ENCODE peak calls at places on chromosomes 6 and 20, in seven cellular contexts. A, F, M, V, E, N and H are unnamed samples.

GRCh38 chr20:45038747-45039469 is 62.0 kb downstream of the KCNS1 start:
- DNase-seq in F (no peak), V (no peak), A (no peak), E (no peak), M (no peak), N (peak), H (no peak)

GRCh38 chr6:111743859-111744692 is 129.2 kb downstream of the FYN start:
- DNase-seq in F (no peak), V (no peak), E (peak), A (no peak), N (peak), M (peak), H (peak)

GRCh38 chr20:57464642-57465211 is 60.2 kb downstream of the CTCFL start:
- DNase-seq in E (peak), F (peak), V (no peak), A (peak), N (no peak), M (peak), H (peak)

GRCh38 chr20:44734938-44735337 is 10.7 kb upstream of the KCNK15 start:
- DNase-seq in E (peak), N (peak), F (peak), M (peak), A (peak), V (no peak), H (peak)

GRCh38 chr20:38842558-38842981 is 37.1 kb downstream of the PPP1R16B start:
- DNase-seq in E (no peak), F (no peak), A (no peak), M (no peak), V (no peak), N (no peak), H (no peak)

GRCh38 chr6:131960371-131961133 is 9.4 kb upstream of the CCN2 start:
- DNase-seq in N (peak), F (no peak), A (no peak), V (no peak), M (peak), E (no peak), H (peak)

GRCh38 chr6:150269130-150269856 is 99.5 kb upstream of the IYD start:
- DNase-seq in N (no peak), V (no peak), M (no peak), E (no peak), F (no peak), A (no peak), H (no peak)

GRCh38 chr20:62104234-62104789 is 18.0 kb upstream of the LSM14B start:
- DNase-seq in F (no peak), A (no peak), V (no peak), N (no peak), E (no peak), M (no peak), H (no peak)

GRCh38 chr6:126444874-126445273 is 105.0 kb downstream of the CENPW start:
- DNase-seq in M (peak), N (peak), F (no peak), E (peak), A (no peak), V (no peak), H (peak)

GRCh38 chr6:31903957-31904356 is 2.1 kb upstream of the ZBTB12 start:
- DNase-seq in N (no peak), E (peak), M (peak), F (no peak), A (no peak), V (no peak), H (no peak)

GRCh38 chr6:130827247-130828149 is at the start of gene SMLR1:
- DNase-seq in A (no peak), M (no peak), F (peak), N (no peak), V (no peak), E (no peak), H (no peak)

GRCh38 chr6:157434349-157435016 is 53.5 kb downstream of the ZDHHC14 start:
- DNase-seq in M (no peak), E (no peak), F (no peak), A (no peak), N (peak), V (peak), H (no peak)

GRCh38 chr6:152170702-152171667 is 363.5 kb downstream of the ESR1 start:
- DNase-seq in M (peak), N (no peak), V (no peak), A (no peak), E (peak), F (no peak), H (no peak)

GRCh38 chr20:23195635-23196034 is 109.5 kb upstream of the CD93 start:
- DNase-seq in N (no peak), E (no peak), A (no peak), V (no peak), F (no peak), M (no peak), H (no peak)

GRCh38 chr20:10622657-10623418 is 51.0 kb downstream of the JAG1 start:
- DNase-seq in N (peak), A (peak), E (peak), M (peak), V (peak), F (no peak), H (peak)

GRCh38 chr20:59663513-59663890 is 59.2 kb downstream of the PHACTR3 start:
- DNase-seq in M (no peak), A (no peak), F (no peak), V (no peak), N (no peak), E (no peak), H (no peak)

GRCh38 chr20:53270792-53271375 is 298.7 kb downstream of the TSHZ2 start:
- DNase-seq in A (no peak), V (no peak), M (no peak), E (no peak), N (no peak), F (no peak), H (no peak)

GRCh38 chr20:51022803-51023616 is at the start of gene KCNG1:
- DNase-seq in F (peak), N (peak), E (peak), M (peak), A (peak), V (no peak), H (peak)

GRCh38 chr6:25006565-25007001 is 70.8 kb upstream of the RIPOR2 start:
- DNase-seq in A (peak), F (no peak), M (peak), V (peak), E (peak), N (peak), H (peak)

GRCh38 chr6:4280721-4281120 is 145.3 kb upstream of the ECI2 start:
- DNase-seq in V (no peak), F (no peak), N (peak), E (peak), M (peak), A (peak), H (peak)

GRCh38 chr6:125868996-125869395 is 78.2 kb downstream of the NCOA7 start:
- DNase-seq in F (no peak), V (no peak), A (no peak), M (peak), E (no peak), N (no peak), H (peak)

GRCh38 chr20:4870906-4871305 is 130.4 kb downstream of the SLC23A2 start:
- DNase-seq in N (no peak), A (no peak), M (no peak), F (no peak), E (no peak), V (no peak), H (no peak)

GRCh38 chr20:39849664-39850063 is 839.4 kb downstream of the MAFB start:
- DNase-seq in A (peak), F (no peak), E (peak), V (peak), M (peak), N (peak), H (peak)

GRCh38 chr20:31517373-31517772 is 3.1 kb downstream of the HM13 start:
- DNase-seq in A (peak), M (peak), E (peak), N (peak), F (peak), V (peak), H (peak)
- H3K4me3 ChIP-seq in A (no peak), M (peak), E (no peak), N (peak), F (no peak), V (no peak), H (peak)

GRCh38 chr20:43124261-43124660 is 65.4 kb downstream of the PTPRT start:
- DNase-seq in E (no peak), N (no peak), A (no peak), M (no peak), F (no peak), V (no peak), H (no peak)

GRCh38 chr20:43123180-43123579 is 66.5 kb downstream of the PTPRT start:
- DNase-seq in E (no peak), A (no peak), N (no peak), V (no peak), M (no peak), F (no peak), H (no peak)

GRCh38 chr20:43119720-43120119 is 70.0 kb downstream of the PTPRT start:
- DNase-seq in F (no peak), E (no peak), M (no peak), A (no peak), V (no peak), N (no peak), H (no peak)
- H3K4me3 ChIP-seq in F (no peak), E (no peak), M (no peak), A (no peak), V (no peak), N (no peak), H (no peak)

GRCh38 chr20:41316602-41317535 is 662 bp downstream of the ZHX3 start:
- DNase-seq in N (peak), A (peak), E (peak), F (peak), V (peak), M (peak), H (peak)

GRCh38 chr20:41314386-41314785 is 3.1 kb downstream of the ZHX3 start:
- DNase-seq in V (no peak), F (no peak), M (peak), A (no peak), E (no peak), N (no peak), H (peak)

GRCh38 chr20:41317536-41318270 is at the start of gene ZHX3:
- DNase-seq in F (peak), M (peak), N (peak), E (peak), V (peak), A (peak), H (peak)

GRCh38 chr20:41318271-41318649 is 729 bp upstream of the ZHX3 start:
- DNase-seq in N (no peak), A (no peak), V (no peak), M (no peak), E (no peak), F (peak), H (no peak)

GRCh38 chr20:41316009-41316408 is 1.5 kb downstream of the ZHX3 start:
- DNase-seq in V (no peak), E (no peak), M (peak), F (no peak), N (peak), A (no peak), H (no peak)
- H3K4me3 ChIP-seq in V (peak), E (peak), M (peak), F (no peak), N (peak), A (peak), H (peak)

GRCh38 chr6:166952567-166953464 is 3.5 kb downstream of the RNASET2 start:
- DNase-seq in A (no peak), V (no peak), F (no peak), M (no peak), N (no peak), E (no peak), H (no peak)
- H3K4me3 ChIP-seq in A (no peak), V (no peak), F (no peak), M (no peak), N (no peak), E (no peak), H (no peak)